ENCODE peak calls at places on chromosome 3, in six cellular contexts. One of them, this sample, is unnamed.

GRCh38 chr3:99843590-99844260 is 26.1 kb downstream of the CMSS1 start:
- DNase-seq in stimulated activated CD8-positive, alpha-beta memory T cell treated with anti-CD3 and anti-CD28 coated beads, Interleukin-12 subunit alpha, Interleukin-12 subunit beta, amount 100 ng/mL, for 4 hours: no peak
- DNase-seq in fibroblast of pulmonary artery: no peak
- DNase-seq in CD4-positive, CD25-positive, alpha-beta regulatory T cell: no peak
- DNase-seq in right cardiac atrium: peak
- DNase-seq in lung microvascular endothelial cell: peak
- DNase-seq in this sample: no peak

GRCh38 chr3:145785650-145786049 is 375.3 kb downstream of the PLOD2 start:
- DNase-seq in CD4-positive, CD25-positive, alpha-beta regulatory T cell: no peak
- DNase-seq in right cardiac atrium: no peak
- DNase-seq in fibroblast of pulmonary artery: no peak
- DNase-seq in lung microvascular endothelial cell: no peak
- DNase-seq in stimulated activated CD8-positive, alpha-beta memory T cell treated with anti-CD3 and anti-CD28 coated beads, Interleukin-12 subunit alpha, Interleukin-12 subunit beta, amount 100 ng/mL, for 4 hours: no peak
- DNase-seq in this sample: no peak

GRCh38 chr3:129057249-129057648 is 3.3 kb upstream of the GP9 start:
- DNase-seq in right cardiac atrium: no peak
- DNase-seq in fibroblast of pulmonary artery: no peak
- DNase-seq in CD4-positive, CD25-positive, alpha-beta regulatory T cell: no peak
- DNase-seq in lung microvascular endothelial cell: no peak
- DNase-seq in stimulated activated CD8-positive, alpha-beta memory T cell treated with anti-CD3 and anti-CD28 coated beads, Interleukin-12 subunit alpha, Interleukin-12 subunit beta, amount 100 ng/mL, for 4 hours: no peak
- DNase-seq in this sample: no peak

GRCh38 chr3:70703305-70704102 is 391.1 kb upstream of the MDFIC2 start:
- DNase-seq in CD4-positive, CD25-positive, alpha-beta regulatory T cell: no peak
- DNase-seq in right cardiac atrium: peak
- DNase-seq in stimulated activated CD8-positive, alpha-beta memory T cell treated with anti-CD3 and anti-CD28 coated beads, Interleukin-12 subunit alpha, Interleukin-12 subunit beta, amount 100 ng/mL, for 4 hours: no peak
- DNase-seq in fibroblast of pulmonary artery: no peak
- DNase-seq in lung microvascular endothelial cell: no peak
- DNase-seq in this sample: no peak

GRCh38 chr3:25661694-25662455 is 2.8 kb downstream of the TOP2B start:
- DNase-seq in CD4-positive, CD25-positive, alpha-beta regulatory T cell: no peak
- DNase-seq in stimulated activated CD8-positive, alpha-beta memory T cell treated with anti-CD3 and anti-CD28 coated beads, Interleukin-12 subunit alpha, Interleukin-12 subunit beta, amount 100 ng/mL, for 4 hours: no peak
- DNase-seq in fibroblast of pulmonary artery: no peak
- DNase-seq in right cardiac atrium: no peak
- DNase-seq in lung microvascular endothelial cell: peak
- DNase-seq in this sample: no peak

GRCh38 chr3:138675393-138675792 is 66.8 kb downstream of the FAIM start:
- DNase-seq in right cardiac atrium: no peak
- DNase-seq in fibroblast of pulmonary artery: peak
- DNase-seq in stimulated activated CD8-positive, alpha-beta memory T cell treated with anti-CD3 and anti-CD28 coated beads, Interleukin-12 subunit alpha, Interleukin-12 subunit beta, amount 100 ng/mL, for 4 hours: no peak
- DNase-seq in CD4-positive, CD25-positive, alpha-beta regulatory T cell: no peak
- DNase-seq in lung microvascular endothelial cell: no peak
- DNase-seq in this sample: no peak

GRCh38 chr3:46883252-46884185 is 6.0 kb downstream of the PTH1R start:
- DNase-seq in right cardiac atrium: peak
- DNase-seq in CD4-positive, CD25-positive, alpha-beta regulatory T cell: no peak
- DNase-seq in lung microvascular endothelial cell: peak
- DNase-seq in fibroblast of pulmonary artery: peak
- DNase-seq in stimulated activated CD8-positive, alpha-beta memory T cell treated with anti-CD3 and anti-CD28 coated beads, Interleukin-12 subunit alpha, Interleukin-12 subunit beta, amount 100 ng/mL, for 4 hours: no peak
- DNase-seq in this sample: peak

GRCh38 chr3:155989536-155989935 is 119.1 kb downstream of the GMPS start:
- DNase-seq in CD4-positive, CD25-positive, alpha-beta regulatory T cell: no peak
- DNase-seq in stimulated activated CD8-positive, alpha-beta memory T cell treated with anti-CD3 and anti-CD28 coated beads, Interleukin-12 subunit alpha, Interleukin-12 subunit beta, amount 100 ng/mL, for 4 hours: no peak
- DNase-seq in fibroblast of pulmonary artery: no peak
- DNase-seq in lung microvascular endothelial cell: no peak
- DNase-seq in right cardiac atrium: no peak
- DNase-seq in this sample: no peak

GRCh38 chr3:70992557-70992956 is 591.0 kb downstream of the FOXP1 start:
- DNase-seq in stimulated activated CD8-positive, alpha-beta memory T cell treated with anti-CD3 and anti-CD28 coated beads, Interleukin-12 subunit alpha, Interleukin-12 subunit beta, amount 100 ng/mL, for 4 hours: no peak
- DNase-seq in lung microvascular endothelial cell: no peak
- DNase-seq in CD4-positive, CD25-positive, alpha-beta regulatory T cell: no peak
- DNase-seq in right cardiac atrium: no peak
- DNase-seq in fibroblast of pulmonary artery: no peak
- DNase-seq in this sample: no peak

GRCh38 chr3:157559401-157559800 is 56.2 kb upstream of the VEPH1 start:
- DNase-seq in right cardiac atrium: no peak
- DNase-seq in fibroblast of pulmonary artery: no peak
- DNase-seq in stimulated activated CD8-positive, alpha-beta memory T cell treated with anti-CD3 and anti-CD28 coated beads, Interleukin-12 subunit alpha, Interleukin-12 subunit beta, amount 100 ng/mL, for 4 hours: no peak
- DNase-seq in CD4-positive, CD25-positive, alpha-beta regulatory T cell: no peak
- DNase-seq in lung microvascular endothelial cell: no peak
- DNase-seq in this sample: no peak

GRCh38 chr3:8191406-8191805 is 310.2 kb upstream of the LMCD1 start:
- DNase-seq in CD4-positive, CD25-positive, alpha-beta regulatory T cell: no peak
- DNase-seq in stimulated activated CD8-positive, alpha-beta memory T cell treated with anti-CD3 and anti-CD28 coated beads, Interleukin-12 subunit alpha, Interleukin-12 subunit beta, amount 100 ng/mL, for 4 hours: no peak
- DNase-seq in lung microvascular endothelial cell: no peak
- DNase-seq in right cardiac atrium: no peak
- DNase-seq in fibroblast of pulmonary artery: no peak
- DNase-seq in this sample: no peak

GRCh38 chr3:17905996-17906395 is 163.6 kb upstream of the TBC1D5 start:
- DNase-seq in right cardiac atrium: no peak
- DNase-seq in fibroblast of pulmonary artery: no peak
- DNase-seq in CD4-positive, CD25-positive, alpha-beta regulatory T cell: no peak
- DNase-seq in stimulated activated CD8-positive, alpha-beta memory T cell treated with anti-CD3 and anti-CD28 coated beads, Interleukin-12 subunit alpha, Interleukin-12 subunit beta, amount 100 ng/mL, for 4 hours: no peak
- DNase-seq in lung microvascular endothelial cell: no peak
- DNase-seq in this sample: no peak

GRCh38 chr3:122793568-122794416 is at the start of gene HSPBAP1:
- DNase-seq in lung microvascular endothelial cell: peak
- DNase-seq in CD4-positive, CD25-positive, alpha-beta regulatory T cell: peak
- DNase-seq in right cardiac atrium: peak
- DNase-seq in fibroblast of pulmonary artery: peak
- DNase-seq in stimulated activated CD8-positive, alpha-beta memory T cell treated with anti-CD3 and anti-CD28 coated beads, Interleukin-12 subunit alpha, Interleukin-12 subunit beta, amount 100 ng/mL, for 4 hours: peak
- DNase-seq in this sample: peak

GRCh38 chr3:187169231-187169960 is 27.9 kb upstream of the RTP1 start:
- DNase-seq in CD4-positive, CD25-positive, alpha-beta regulatory T cell: no peak
- DNase-seq in fibroblast of pulmonary artery: no peak
- DNase-seq in right cardiac atrium: no peak
- DNase-seq in stimulated activated CD8-positive, alpha-beta memory T cell treated with anti-CD3 and anti-CD28 coated beads, Interleukin-12 subunit alpha, Interleukin-12 subunit beta, amount 100 ng/mL, for 4 hours: no peak
- DNase-seq in lung microvascular endothelial cell: no peak
- DNase-seq in this sample: no peak

GRCh38 chr3:162022931-162023330 is 526.3 kb downstream of the OTOL1 start:
- DNase-seq in lung microvascular endothelial cell: no peak
- DNase-seq in CD4-positive, CD25-positive, alpha-beta regulatory T cell: no peak
- DNase-seq in fibroblast of pulmonary artery: no peak
- DNase-seq in right cardiac atrium: no peak
- DNase-seq in stimulated activated CD8-positive, alpha-beta memory T cell treated with anti-CD3 and anti-CD28 coated beads, Interleukin-12 subunit alpha, Interleukin-12 subunit beta, amount 100 ng/mL, for 4 hours: no peak
- DNase-seq in this sample: no peak

GRCh38 chr3:132535575-132536441 is 61.3 kb upstream of the ACKR4 start:
- DNase-seq in CD4-positive, CD25-positive, alpha-beta regulatory T cell: peak
- DNase-seq in stimulated activated CD8-positive, alpha-beta memory T cell treated with anti-CD3 and anti-CD28 coated beads, Interleukin-12 subunit alpha, Interleukin-12 subunit beta, amount 100 ng/mL, for 4 hours: no peak
- DNase-seq in right cardiac atrium: no peak
- DNase-seq in fibroblast of pulmonary artery: peak
- DNase-seq in lung microvascular endothelial cell: peak
- DNase-seq in this sample: peak

GRCh38 chr3:163983948-163984347 is 1094.3 kb downstream of the SI start:
- DNase-seq in lung microvascular endothelial cell: no peak
- DNase-seq in fibroblast of pulmonary artery: no peak
- DNase-seq in right cardiac atrium: no peak
- DNase-seq in stimulated activated CD8-positive, alpha-beta memory T cell treated with anti-CD3 and anti-CD28 coated beads, Interleukin-12 subunit alpha, Interleukin-12 subunit beta, amount 100 ng/mL, for 4 hours: no peak
- DNase-seq in CD4-positive, CD25-positive, alpha-beta regulatory T cell: no peak
- DNase-seq in this sample: no peak

GRCh38 chr3:78112266-78112665 is 1072.4 kb downstream of the ROBO2 start:
- DNase-seq in CD4-positive, CD25-positive, alpha-beta regulatory T cell: no peak
- DNase-seq in lung microvascular endothelial cell: no peak
- DNase-seq in stimulated activated CD8-positive, alpha-beta memory T cell treated with anti-CD3 and anti-CD28 coated beads, Interleukin-12 subunit alpha, Interleukin-12 subunit beta, amount 100 ng/mL, for 4 hours: no peak
- DNase-seq in fibroblast of pulmonary artery: peak
- DNase-seq in right cardiac atrium: no peak
- DNase-seq in this sample: no peak

GRCh38 chr3:117752984-117753717 is 1043.6 kb downstream of the TUSC7 start:
- DNase-seq in fibroblast of pulmonary artery: peak
- DNase-seq in right cardiac atrium: no peak
- DNase-seq in stimulated activated CD8-positive, alpha-beta memory T cell treated with anti-CD3 and anti-CD28 coated beads, Interleukin-12 subunit alpha, Interleukin-12 subunit beta, amount 100 ng/mL, for 4 hours: no peak
- DNase-seq in lung microvascular endothelial cell: no peak
- DNase-seq in CD4-positive, CD25-positive, alpha-beta regulatory T cell: no peak
- DNase-seq in this sample: peak

GRCh38 chr3:59247402-59247841 is 197.6 kb upstream of the CFAP20DC start:
- DNase-seq in CD4-positive, CD25-positive, alpha-beta regulatory T cell: no peak
- DNase-seq in stimulated activated CD8-positive, alpha-beta memory T cell treated with anti-CD3 and anti-CD28 coated beads, Interleukin-12 subunit alpha, Interleukin-12 subunit beta, amount 100 ng/mL, for 4 hours: no peak
- DNase-seq in lung microvascular endothelial cell: no peak
- DNase-seq in right cardiac atrium: no peak
- DNase-seq in fibroblast of pulmonary artery: no peak
- DNase-seq in this sample: no peak

GRCh38 chr3:134312873-134313838 is 61.1 kb downstream of the AMOTL2 start:
- DNase-seq in stimulated activated CD8-positive, alpha-beta memory T cell treated with anti-CD3 and anti-CD28 coated beads, Interleukin-12 subunit alpha, Interleukin-12 subunit beta, amount 100 ng/mL, for 4 hours: no peak
- DNase-seq in fibroblast of pulmonary artery: peak
- DNase-seq in right cardiac atrium: peak
- DNase-seq in lung microvascular endothelial cell: peak
- DNase-seq in CD4-positive, CD25-positive, alpha-beta regulatory T cell: no peak
- DNase-seq in this sample: no peak

GRCh38 chr3:21826416-21826815 is 75.4 kb upstream of the ZNF385D start:
- DNase-seq in stimulated activated CD8-positive, alpha-beta memory T cell treated with anti-CD3 and anti-CD28 coated beads, Interleukin-12 subunit alpha, Interleukin-12 subunit beta, amount 100 ng/mL, for 4 hours: no peak
- DNase-seq in fibroblast of pulmonary artery: no peak
- DNase-seq in lung microvascular endothelial cell: no peak
- DNase-seq in CD4-positive, CD25-positive, alpha-beta regulatory T cell: no peak
- DNase-seq in right cardiac atrium: no peak
- DNase-seq in this sample: no peak

GRCh38 chr3:155560594-155560993 is 184.3 kb downstream of the PLCH1 start:
- DNase-seq in stimulated activated CD8-positive, alpha-beta memory T cell treated with anti-CD3 and anti-CD28 coated beads, Interleukin-12 subunit alpha, Interleukin-12 subunit beta, amount 100 ng/mL, for 4 hours: no peak
- DNase-seq in right cardiac atrium: no peak
- DNase-seq in CD4-positive, CD25-positive, alpha-beta regulatory T cell: no peak
- DNase-seq in fibroblast of pulmonary artery: no peak
- DNase-seq in lung microvascular endothelial cell: no peak
- DNase-seq in this sample: no peak

This sample was measured in A673.